ENCODE peak calls at places on chromosomes 4 and X, in ten cellular contexts. P is ovary, Z is NCI-H2171 treated with DMSO at 0.1 percent for 48 hours, S is cardiac septum, U is H54, L is retina, K is kidney tubule cell, W is glutamatergic neuron, X is kidney epithelial cell, G is HCT116. M is an unnamed sample.

GRCh38 chr4:56874166-56874565 is 33.5 kb upstream of the REST start:
- DNase-seq in U (no peak), K (no peak), Z (no peak), G (no peak), W (no peak), P (no peak), L (no peak), X (no peak), S (no peak), M (no peak)

GRCh38 chr4:14749910-14750309 is 252.4 kb upstream of the CPEB2 start:
- DNase-seq in P (no peak), L (no peak), K (peak; percentile 38), U (peak; percentile 0), Z (no peak), G (no peak), W (no peak), X (no peak), S (no peak), M (no peak)

GRCh38 chr4:151325320-151326246 is at the start of gene SH3D19:
- DNase-seq in S (peak; percentile 80), W (peak; percentile 57), L (peak; percentile 85), Z (no peak), X (no peak), U (peak; percentile 49), K (peak; percentile 87), G (peak; percentile 68), P (peak; percentile 68), M (peak; percentile 80)

GRCh38 chr4:28009541-28009940 is 1148.9 kb downstream of the STIM2 start:
- DNase-seq in K (no peak), G (no peak), W (no peak), P (no peak), U (no peak), Z (no peak), L (no peak), S (no peak), X (no peak), M (no peak)

GRCh38 chr4:88792268-88792781 is 94.7 kb upstream of the NAP1L5 start:
- DNase-seq in G (no peak), P (no peak), X (peak; percentile 85), U (peak; percentile 2), W (no peak), K (peak; percentile 95), S (no peak), L (no peak), Z (no peak), M (no peak)

GRCh38 chr4:153082322-153083301 is 121.6 kb upstream of the TRIM2 start:
- DNase-seq in P (no peak), K (no peak), G (no peak), S (no peak), U (no peak), W (no peak), X (no peak), L (no peak), Z (peak; percentile 28), M (no peak)

GRCh38 chrX:3663576-3664290 is 49.7 kb downstream of the PRKX start:
- DNase-seq in X (no peak), Z (no peak), K (no peak), L (no peak), W (no peak), G (no peak), S (no peak), U (no peak), P (no peak), M (peak; percentile 81)

GRCh38 chr4:176156656-176157055 is 38.7 kb downstream of the SPATA4 start:
- DNase-seq in S (no peak), K (no peak), X (no peak), G (no peak), U (no peak), W (no peak), L (no peak), Z (no peak), P (no peak), M (no peak)

GRCh38 chr4:87209696-87210095 is 10.7 kb downstream of the KLHL8 start:
- DNase-seq in S (peak; percentile 90), U (no peak), Z (no peak), L (no peak), X (no peak), P (peak; percentile 43), K (no peak), G (no peak), W (no peak), M (peak; percentile 89)

GRCh38 chrX:7120578-7121219 is 26.8 kb upstream of the STS start:
- DNase-seq in L (no peak), Z (no peak), U (no peak), X (no peak), K (peak; percentile 41), W (no peak), S (no peak), G (no peak), P (no peak), M (no peak)

GRCh38 chrX:130300010-130300282 is 31.2 kb upstream of the ZNF280C start:
- DNase-seq in P (no peak), S (no peak), L (no peak), W (no peak), K (no peak), X (no peak), Z (no peak), G (no peak), U (no peak), M (no peak)

GRCh38 chr4:1249731-1250526 is 999 bp upstream of the CTBP1 start:
- DNase-seq in U (no peak), P (peak; percentile 67), Z (no peak), X (no peak), G (no peak), W (no peak), S (peak; percentile 74), K (peak; percentile 62), L (peak; percentile 66), M (peak; percentile 91)

GRCh38 chr4:7660176-7660540 is 225.4 kb upstream of the PSAPL1 start:
- DNase-seq in P (no peak), G (no peak), W (peak; percentile 5), S (no peak), U (no peak), X (no peak), L (no peak), Z (no peak), K (no peak), M (peak; percentile 59)

M was measured in spleen.